ENCODE peak calls at places on chromosomes 13 and 19, in six cellular contexts. E is RWPE1; X is T-helper 2 cell; O is NCI-H526 treated with DMSO at 0.1 percent for 48 hours; P is activated gamma-delta T cell; C is stimulated activated CD4-positive, alpha-beta T cell treated with anti-CD3 and anti-CD28 coated beads, Interleukin-12 subunit alpha, Interleukin-12 subunit beta, amount 100 ng/mL, for 48 hours. Z is an unnamed sample.

GRCh38 chr19:34254552-34255432 is at the start of gene GARRE1:
- DNase-seq in E (peak), X (peak), O (peak), P (peak), C (no peak), Z (no peak)

GRCh38 chr19:40921005-40921897 is 39.2 kb upstream of the CYP2A7 start:
- DNase-seq in E (peak), X (no peak), O (no peak), P (no peak), C (no peak), Z (no peak)

GRCh38 chr19:2237051-2237868 is 636 bp downstream of the SF3A2 start:
- DNase-seq in E (no peak), X (no peak), O (no peak), P (no peak), C (no peak), Z (no peak)

GRCh38 chr19:33771308-33772101 is 25.2 kb upstream of the KCTD15 start:
- DNase-seq in E (peak), X (peak), O (peak), P (no peak), C (peak), Z (peak)

GRCh38 chr19:58538257-58539168 is 5.4 kb upstream of the TRIM28 start:
- DNase-seq in E (no peak), X (peak), O (peak), P (no peak), C (no peak), Z (peak)

GRCh38 chr19:18465964-18466339 is 28.0 kb upstream of the ISYNA1 start:
- DNase-seq in E (no peak), X (no peak), O (no peak), P (no peak), C (no peak), Z (no peak)

GRCh38 chr13:34578471-34578870 is 363.6 kb upstream of the NBEA start:
- DNase-seq in E (peak), X (no peak), O (no peak), P (no peak), C (no peak), Z (no peak)

GRCh38 chr19:13881692-13882418 is 4.9 kb downstream of the NANOS3 start:
- DNase-seq in E (no peak), X (peak), O (no peak), P (no peak), C (no peak), Z (no peak)

GRCh38 chr13:51912091-51912490 is 50.3 kb downstream of the CCDC70 start:
- DNase-seq in E (no peak), X (no peak), O (peak), P (no peak), C (no peak), Z (peak)

GRCh38 chr13:64551755-64552154 is 2678.4 kb downstream of the PCDH9 start:
- DNase-seq in E (peak), X (no peak), O (no peak), P (no peak), C (no peak), Z (no peak)

GRCh38 chr13:79637086-79637763 is 156.3 kb downstream of the NDFIP2 start:
- DNase-seq in E (no peak), X (no peak), O (no peak), P (no peak), C (no peak), Z (no peak)

GRCh38 chr13:102901615-102902305 is 55.9 kb downstream of the ERCC5 start:
- DNase-seq in E (no peak), X (no peak), O (no peak), P (no peak), C (no peak), Z (no peak)

GRCh38 chr19:38654478-38655079 is 7.1 kb downstream of the ACTN4 start:
- DNase-seq in E (no peak), X (no peak), O (no peak), P (no peak), C (no peak), Z (no peak)

GRCh38 chr13:51175001-51175400 is 47.2 kb upstream of the FAM124A start:
- DNase-seq in E (no peak), X (no peak), O (no peak), P (no peak), C (no peak), Z (no peak)

GRCh38 chr13:46492946-46493345 is 60.0 kb upstream of the LRCH1 start:
- DNase-seq in E (peak), X (peak), O (peak), P (no peak), C (peak), Z (no peak)

GRCh38 chr19:17294051-17294891 is 9.0 kb downstream of the ABHD8 start:
- DNase-seq in E (peak), X (peak), O (no peak), P (peak), C (peak), Z (no peak)

GRCh38 chr13:43782686-43783085 is 4.1 kb downstream of the ENOX1 start:
- DNase-seq in E (peak), X (no peak), O (no peak), P (no peak), C (no peak), Z (no peak)

GRCh38 chr13:23579072-23579885 is 9.1 kb downstream of the TNFRSF19 start:
- DNase-seq in E (peak), X (peak), O (peak), P (peak), C (peak), Z (peak)

GRCh38 chr19:21519488-21519887 is 14.1 kb downstream of the ZNF429 start:
- DNase-seq in E (no peak), X (peak), O (no peak), P (no peak), C (no peak), Z (no peak)

GRCh38 chr19:47487551-47488515 is 3.8 kb upstream of the KPTN start:
- DNase-seq in E (no peak), X (no peak), O (no peak), P (no peak), C (no peak), Z (no peak)

GRCh38 chr19:2428027-2428690 is 773 bp upstream of the TIMM13 start:
- DNase-seq in E (no peak), X (no peak), O (no peak), P (no peak), C (no peak), Z (no peak)

Z was measured in NCI-H1436.